ENCODE peak calls at places on chromosomes 7 and 10, in six cellular contexts. G, N, A, H, W and P are unnamed samples.
A peak's percentile ranks its signal among the peaks of the same experiment; 100 is the strongest.

GRCh38 chr7:34748244-34749039 is 90.4 kb downstream of the NPSR1 start:
- DNase-seq in G (no peak), A (peak; percentile 99), W (no peak), H (no peak), N (no peak), P (no peak)

GRCh38 chr7:128740996-128741395 is 1.8 kb downstream of the CALU start:
- DNase-seq in H (no peak), A (no peak), N (no peak), G (no peak), W (no peak), P (no peak)

GRCh38 chr10:60205741-60206140 is 183.9 kb downstream of the ANK3 start:
- DNase-seq in H (no peak), W (no peak), A (no peak), G (no peak), N (no peak), P (no peak)

GRCh38 chr10:660413-660979 is 29.0 kb downstream of the DIP2C start:
- DNase-seq in W (no peak), H (no peak), A (no peak), G (no peak), N (no peak), P (no peak)

GRCh38 chr7:148982596-148983219 is 45.6 kb downstream of the PDIA4 start:
- DNase-seq in A (no peak), W (no peak), H (no peak), G (no peak), N (no peak), P (no peak)

GRCh38 chr7:87083865-87084519 is 24.5 kb upstream of the ELAPOR2 start:
- DNase-seq in W (no peak), H (no peak), G (no peak), N (no peak), A (no peak), P (no peak)

GRCh38 chr10:72011468-72011867 is 47.3 kb downstream of the CHST3 start:
- DNase-seq in W (no peak), N (no peak), H (no peak), G (no peak), A (no peak), P (no peak)

GRCh38 chr10:48533951-48534720 is 70.7 kb downstream of the ARHGAP22 start:
- DNase-seq in G (no peak), W (no peak), A (no peak), H (no peak), N (no peak), P (no peak)

GRCh38 chr10:70649526-70649925 is 22.8 kb upstream of the ADAMTS14 start:
- DNase-seq in H (no peak), N (no peak), W (peak; percentile 77), A (no peak), G (no peak), P (no peak)

GRCh38 chr7:38448842-38449241 is 175.4 kb upstream of the TARP start:
- DNase-seq in G (no peak), N (no peak), W (no peak), A (no peak), H (no peak), P (no peak)

GRCh38 chr7:127873151-127873550 is 158.1 kb downstream of the LRRC4 start:
- DNase-seq in A (no peak), W (no peak), N (no peak), G (no peak), H (no peak), P (no peak)

GRCh38 chr10:69936091-69936490 is 116.6 kb upstream of the MACROH2A2 start:
- DNase-seq in G (peak; percentile 43), N (no peak), W (peak; percentile 44), A (no peak), H (no peak), P (no peak)

DNA sequence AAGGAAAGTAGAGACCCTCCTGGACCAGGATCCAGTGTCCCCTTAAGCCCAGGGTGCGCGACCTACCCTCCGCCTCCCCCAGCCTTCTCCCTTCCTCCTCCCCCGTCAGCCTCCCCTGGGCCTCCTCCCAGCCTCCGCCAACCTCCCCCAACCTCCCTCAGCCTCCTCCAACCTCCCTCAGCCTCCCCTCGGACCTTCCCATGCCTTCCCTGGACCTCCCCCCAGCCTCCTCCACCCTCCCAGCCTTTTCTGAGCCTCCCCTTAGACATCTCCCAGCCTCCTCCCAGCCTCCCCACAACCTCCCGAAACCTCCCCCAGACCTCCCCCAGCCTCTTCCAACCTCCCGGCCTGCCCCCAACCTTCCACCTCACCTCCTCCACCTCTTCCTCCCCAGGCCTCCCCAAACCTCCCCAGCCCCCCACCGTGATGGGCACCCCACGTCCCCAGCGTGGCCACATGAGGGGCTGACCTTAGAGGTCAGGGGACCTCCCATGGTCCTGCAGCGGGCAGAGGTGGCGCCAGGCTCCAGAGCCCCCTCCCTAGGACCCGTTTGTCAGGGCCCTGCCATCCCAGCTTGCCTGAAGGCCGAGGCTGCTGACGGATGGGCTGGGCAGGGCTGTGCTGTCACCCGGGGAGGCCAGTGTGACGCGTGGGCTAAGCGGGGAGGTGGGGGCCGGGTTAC is 18.8 kb downstream of the FAM20C start:
- DNase-seq in A (no peak), H (no peak), N (no peak), W (no peak), G (no peak), P (no peak)
- TF ChIP-seq POLR2AphosphoS5 in A (no peak), H (no peak), N (no peak), W (no peak), G (no peak), P (no peak)

DNA sequence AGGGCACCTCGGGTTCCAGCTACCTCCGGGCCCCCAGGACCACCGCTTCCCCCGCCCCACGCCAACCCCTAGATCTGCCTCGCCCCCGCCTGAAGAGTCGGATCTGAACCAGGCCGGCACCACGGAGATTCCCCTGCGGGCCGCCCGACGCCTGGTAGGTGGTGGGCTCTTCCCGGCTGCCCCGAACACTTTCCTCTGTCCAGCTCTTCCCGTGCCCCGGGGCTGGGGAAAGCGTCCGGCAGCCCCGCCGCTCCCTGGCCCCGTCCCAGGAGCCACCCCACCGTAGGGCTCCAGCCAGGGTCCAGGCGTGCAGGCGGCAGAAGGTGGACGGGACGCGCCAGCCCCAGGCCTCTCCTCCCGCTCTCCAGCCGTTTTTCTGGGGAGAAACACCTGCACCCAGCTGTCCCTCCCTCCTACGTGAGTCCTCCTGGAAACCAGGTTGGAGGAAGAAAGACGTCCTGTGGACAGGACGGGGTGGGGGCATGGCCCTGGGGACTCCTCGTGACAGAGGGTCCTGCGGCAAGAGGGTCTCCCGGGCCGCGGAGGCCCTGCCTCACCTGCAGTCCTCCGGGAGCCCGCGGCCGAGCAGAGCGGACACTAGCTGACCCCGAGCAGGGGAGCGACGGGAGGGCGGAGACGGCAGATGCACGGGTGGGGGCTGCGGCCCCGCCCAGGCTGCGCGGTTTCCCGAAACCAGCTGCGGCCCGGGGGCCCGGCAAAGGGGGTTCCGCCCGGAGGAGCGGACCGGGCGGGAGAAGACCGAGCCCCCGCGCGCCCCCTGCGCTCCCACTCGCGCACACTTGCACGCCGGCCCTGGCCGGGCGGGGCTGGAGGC is at the start of gene TMEM176B:
- DNase-seq in G (no peak), W (no peak), A (no peak), N (no peak), H (peak; percentile 58), P (peak; percentile 18)
- TF ChIP-seq TAF1 in G (no peak), W (no peak), A (no peak), N (no peak), H (no peak), P (no peak)

GRCh38 chr10:110042891-110043290 is 35.1 kb downstream of the ADD3 start:
- DNase-seq in N (no peak), W (no peak), A (peak; percentile 58), H (no peak), G (no peak), P (no peak)
- TF ChIP-seq POLR2A in N (no peak), W (no peak), A (no peak), H (no peak), G (no peak), P (no peak)

GRCh38 chr7:66537380-66537779 is 91.3 kb upstream of the KCTD7 start:
- DNase-seq in H (no peak), A (no peak), G (no peak), W (no peak), N (no peak), P (no peak)
- TF ChIP-seq POLR2AphosphoS5 in H (no peak), A (no peak), G (no peak), W (no peak), N (no peak), P (no peak)

GRCh38 chr10:43299579-43299978 is 32.7 kb upstream of the RASGEF1A start:
- DNase-seq in G (no peak), W (no peak), A (no peak), N (no peak), H (no peak), P (no peak)
- TF ChIP-seq TAF1 in G (no peak), W (no peak), A (no peak), N (no peak), H (no peak), P (no peak)

DNA sequence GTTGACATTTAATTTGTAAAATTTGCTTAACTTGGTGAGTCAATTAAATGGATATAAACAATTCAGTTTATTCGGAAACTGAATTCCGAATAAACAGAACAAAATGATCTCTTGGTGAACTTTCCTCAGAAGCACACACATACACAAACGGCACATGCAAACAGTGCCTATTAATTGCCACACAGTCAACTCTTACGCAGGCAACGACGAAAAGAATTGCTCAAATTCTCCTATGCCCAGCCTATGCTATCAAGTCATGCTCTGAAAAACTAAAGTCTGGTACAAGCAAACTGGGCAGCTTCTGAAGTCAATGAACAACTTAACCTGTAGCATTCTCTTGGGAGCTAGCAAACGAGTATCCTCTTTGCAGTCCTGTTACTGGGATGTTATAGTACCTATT is 38.8 kb upstream of the ASL start:
- DNase-seq in W (no peak), N (no peak), A (no peak), H (no peak), G (no peak), P (no peak)
- TF ChIP-seq POLR2A in W (no peak), N (no peak), A (no peak), H (no peak), G (no peak), P (no peak)

GRCh38 chr7:94276046-94276445 is 118.6 kb upstream of the COL1A2 start:
- DNase-seq in N (no peak), W (no peak), A (no peak), H (no peak), G (no peak), P (no peak)
- TF ChIP-seq POLR2AphosphoS5 in N (no peak), W (no peak), A (no peak), H (no peak), G (no peak), P (no peak)